ENCODE peak calls at places on chromosomes 12 and 14, in seven cellular contexts. One of them, this sample, is unnamed.

GRCh38 chr12:42446761-42447160 is 120.8 kb downstream of the PPHLN1 start:
- DNase-seq in transverse colon: no peak
- DNase-seq in stomach: no peak
- DNase-seq in GM23338: peak
- DNase-seq in Panc1: no peak
- DNase-seq in prostate gland: no peak
- DNase-seq in HCT116: no peak
- DNase-seq in this sample: no peak

GRCh38 chr14:58737511-58737910 is 99.7 kb downstream of the DACT1 start:
- DNase-seq in transverse colon: no peak
- DNase-seq in stomach: no peak
- DNase-seq in GM23338: no peak
- DNase-seq in Panc1: no peak
- DNase-seq in prostate gland: no peak
- DNase-seq in HCT116: no peak
- DNase-seq in this sample: no peak

GRCh38 chr12:104458645-104459555 is 2.2 kb downstream of the CHST11 start:
- DNase-seq in transverse colon: peak
- DNase-seq in stomach: no peak
- DNase-seq in GM23338: peak
- DNase-seq in Panc1: no peak
- DNase-seq in prostate gland: peak
- DNase-seq in HCT116: no peak
- DNase-seq in this sample: peak

GRCh38 chr12:94732367-94732990 is 82.1 kb upstream of the TMCC3 start:
- DNase-seq in transverse colon: no peak
- DNase-seq in stomach: no peak
- DNase-seq in GM23338: no peak
- DNase-seq in Panc1: no peak
- DNase-seq in prostate gland: no peak
- DNase-seq in HCT116: no peak
- DNase-seq in this sample: no peak

GRCh38 chr14:58808828-58809227 is 171.1 kb downstream of the DACT1 start:
- DNase-seq in transverse colon: no peak
- DNase-seq in stomach: peak
- DNase-seq in GM23338: no peak
- DNase-seq in Panc1: no peak
- DNase-seq in prostate gland: peak
- DNase-seq in HCT116: no peak
- DNase-seq in this sample: no peak

GRCh38 chr12:51622564-51622963 is 31.5 kb downstream of the SCN8A start:
- DNase-seq in transverse colon: no peak
- DNase-seq in stomach: no peak
- DNase-seq in GM23338: no peak
- DNase-seq in Panc1: no peak
- DNase-seq in prostate gland: no peak
- DNase-seq in HCT116: no peak
- DNase-seq in this sample: no peak

GRCh38 chr14:32202468-32202865 is 602 bp downstream of the RNU6-8 start:
- DNase-seq in transverse colon: no peak
- DNase-seq in stomach: no peak
- DNase-seq in GM23338: peak
- DNase-seq in Panc1: peak
- DNase-seq in prostate gland: no peak
- DNase-seq in HCT116: no peak
- DNase-seq in this sample: no peak

GRCh38 chr12:57888407-57889157 is 42.1 kb upstream of the CTDSP2 start:
- DNase-seq in transverse colon: peak
- DNase-seq in stomach: peak
- DNase-seq in GM23338: peak
- DNase-seq in Panc1: no peak
- DNase-seq in prostate gland: peak
- DNase-seq in HCT116: no peak
- DNase-seq in this sample: peak

GRCh38 chr14:104941508-104942365 is 17.1 kb downstream of the PLD4 start:
- DNase-seq in transverse colon: no peak
- DNase-seq in stomach: no peak
- DNase-seq in GM23338: no peak
- DNase-seq in Panc1: no peak
- DNase-seq in prostate gland: no peak
- DNase-seq in HCT116: no peak
- DNase-seq in this sample: no peak

GRCh38 chr14:51147183-51147582 is 52.3 kb upstream of the TRIM9 start:
- DNase-seq in transverse colon: no peak
- DNase-seq in stomach: no peak
- DNase-seq in GM23338: no peak
- DNase-seq in Panc1: no peak
- DNase-seq in prostate gland: no peak
- DNase-seq in HCT116: no peak
- DNase-seq in this sample: no peak

GRCh38 chr14:54420478-54421116 is 20.6 kb downstream of the CNIH1 start:
- DNase-seq in transverse colon: peak
- DNase-seq in stomach: no peak
- DNase-seq in GM23338: peak
- DNase-seq in Panc1: no peak
- DNase-seq in prostate gland: no peak
- DNase-seq in HCT116: peak
- DNase-seq in this sample: no peak

GRCh38 chr12:57342207-57342691 is 88.6 kb downstream of the R3HDM2 start:
- DNase-seq in transverse colon: no peak
- DNase-seq in stomach: no peak
- DNase-seq in GM23338: peak
- DNase-seq in Panc1: no peak
- DNase-seq in prostate gland: no peak
- DNase-seq in HCT116: no peak
- DNase-seq in this sample: peak

GRCh38 chr14:47555333-47555732 is 120.1 kb downstream of the MDGA2 start:
- DNase-seq in transverse colon: no peak
- DNase-seq in stomach: no peak
- DNase-seq in GM23338: no peak
- DNase-seq in Panc1: no peak
- DNase-seq in prostate gland: no peak
- DNase-seq in HCT116: no peak
- DNase-seq in this sample: no peak

GRCh38 chr12:52774629-52775250 is 2.4 kb downstream of the KRT76 start:
- DNase-seq in transverse colon: no peak
- DNase-seq in stomach: no peak
- DNase-seq in GM23338: no peak
- DNase-seq in Panc1: no peak
- DNase-seq in prostate gland: no peak
- DNase-seq in HCT116: no peak
- DNase-seq in this sample: no peak

GRCh38 chr12:128817115-128818015 is 6.4 kb downstream of the SLC15A4 start:
- DNase-seq in transverse colon: peak
- DNase-seq in stomach: peak
- DNase-seq in GM23338: no peak
- DNase-seq in Panc1: no peak
- DNase-seq in prostate gland: no peak
- DNase-seq in HCT116: no peak
- DNase-seq in this sample: no peak
- TF ChIP-seq POLR2AphosphoS5 in transverse colon: no peak
- TF ChIP-seq POLR2AphosphoS5 in stomach: no peak
- TF ChIP-seq POLR2AphosphoS5 in GM23338: no peak
- TF ChIP-seq POLR2AphosphoS5 in Panc1: no peak
- TF ChIP-seq POLR2AphosphoS5 in prostate gland: peak
- TF ChIP-seq POLR2AphosphoS5 in HCT116: no peak
- TF ChIP-seq POLR2AphosphoS5 in this sample: no peak

GRCh38 chr14:61489527-61489926 is 168.1 kb downstream of the PRKCH start:
- DNase-seq in transverse colon: no peak
- DNase-seq in stomach: no peak
- DNase-seq in GM23338: no peak
- DNase-seq in Panc1: no peak
- DNase-seq in prostate gland: no peak
- DNase-seq in HCT116: no peak
- DNase-seq in this sample: no peak

GRCh38 chr14:61488417-61488816 is 167.0 kb downstream of the PRKCH start:
- DNase-seq in transverse colon: no peak
- DNase-seq in stomach: no peak
- DNase-seq in GM23338: no peak
- DNase-seq in Panc1: no peak
- DNase-seq in prostate gland: no peak
- DNase-seq in HCT116: no peak
- DNase-seq in this sample: no peak

GRCh38 chr14:61489002-61489401 is 167.6 kb downstream of the PRKCH start:
- DNase-seq in transverse colon: no peak
- DNase-seq in stomach: no peak
- DNase-seq in GM23338: no peak
- DNase-seq in Panc1: no peak
- DNase-seq in prostate gland: no peak
- DNase-seq in HCT116: no peak
- DNase-seq in this sample: no peak

GRCh38 chr14:61491224-61491623 is 169.8 kb downstream of the PRKCH start:
- DNase-seq in transverse colon: no peak
- DNase-seq in stomach: no peak
- DNase-seq in GM23338: no peak
- DNase-seq in Panc1: no peak
- DNase-seq in prostate gland: peak
- DNase-seq in HCT116: no peak
- DNase-seq in this sample: no peak

DNA sequence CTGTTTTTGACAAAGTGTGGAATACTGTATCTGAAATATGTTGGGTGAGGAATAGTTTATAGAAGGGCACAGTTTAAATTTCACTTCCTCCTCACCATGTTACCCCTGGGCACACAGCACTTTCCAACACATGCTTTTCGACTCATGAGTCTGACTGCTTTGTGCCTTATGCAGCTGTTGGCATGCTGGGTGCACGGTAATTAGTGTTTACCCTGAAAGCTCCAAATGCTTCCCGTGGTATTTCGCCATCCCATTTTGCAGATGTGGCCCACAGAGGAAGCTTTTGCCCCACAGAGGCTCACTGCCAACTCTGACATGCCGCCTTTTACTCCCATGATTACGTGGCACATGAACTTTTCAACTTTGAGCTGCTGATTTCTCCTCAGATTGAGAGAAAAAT is 168.6 kb downstream of the PRKCH start:
- DNase-seq in transverse colon: no peak
- DNase-seq in stomach: no peak
- DNase-seq in GM23338: no peak
- DNase-seq in Panc1: no peak
- DNase-seq in prostate gland: no peak
- DNase-seq in HCT116: no peak
- DNase-seq in this sample: peak
- TF ChIP-seq POLR2AphosphoS5 in transverse colon: peak
- TF ChIP-seq POLR2AphosphoS5 in stomach: no peak
- TF ChIP-seq POLR2AphosphoS5 in GM23338: no peak
- TF ChIP-seq POLR2AphosphoS5 in Panc1: no peak
- TF ChIP-seq POLR2AphosphoS5 in prostate gland: no peak
- TF ChIP-seq POLR2AphosphoS5 in HCT116: no peak
- TF ChIP-seq POLR2AphosphoS5 in this sample: peak

GRCh38 chr12:31896514-31897039 is 62.6 kb upstream of the RESF1 start:
- DNase-seq in transverse colon: peak
- DNase-seq in stomach: peak
- DNase-seq in GM23338: peak
- DNase-seq in Panc1: no peak
- DNase-seq in prostate gland: peak
- DNase-seq in HCT116: no peak
- DNase-seq in this sample: peak
- TF ChIP-seq POLR2AphosphoS5 in transverse colon: no peak
- TF ChIP-seq POLR2AphosphoS5 in stomach: no peak
- TF ChIP-seq POLR2AphosphoS5 in GM23338: no peak
- TF ChIP-seq POLR2AphosphoS5 in Panc1: no peak
- TF ChIP-seq POLR2AphosphoS5 in prostate gland: no peak
- TF ChIP-seq POLR2AphosphoS5 in HCT116: no peak
- TF ChIP-seq POLR2AphosphoS5 in this sample: no peak

DNA sequence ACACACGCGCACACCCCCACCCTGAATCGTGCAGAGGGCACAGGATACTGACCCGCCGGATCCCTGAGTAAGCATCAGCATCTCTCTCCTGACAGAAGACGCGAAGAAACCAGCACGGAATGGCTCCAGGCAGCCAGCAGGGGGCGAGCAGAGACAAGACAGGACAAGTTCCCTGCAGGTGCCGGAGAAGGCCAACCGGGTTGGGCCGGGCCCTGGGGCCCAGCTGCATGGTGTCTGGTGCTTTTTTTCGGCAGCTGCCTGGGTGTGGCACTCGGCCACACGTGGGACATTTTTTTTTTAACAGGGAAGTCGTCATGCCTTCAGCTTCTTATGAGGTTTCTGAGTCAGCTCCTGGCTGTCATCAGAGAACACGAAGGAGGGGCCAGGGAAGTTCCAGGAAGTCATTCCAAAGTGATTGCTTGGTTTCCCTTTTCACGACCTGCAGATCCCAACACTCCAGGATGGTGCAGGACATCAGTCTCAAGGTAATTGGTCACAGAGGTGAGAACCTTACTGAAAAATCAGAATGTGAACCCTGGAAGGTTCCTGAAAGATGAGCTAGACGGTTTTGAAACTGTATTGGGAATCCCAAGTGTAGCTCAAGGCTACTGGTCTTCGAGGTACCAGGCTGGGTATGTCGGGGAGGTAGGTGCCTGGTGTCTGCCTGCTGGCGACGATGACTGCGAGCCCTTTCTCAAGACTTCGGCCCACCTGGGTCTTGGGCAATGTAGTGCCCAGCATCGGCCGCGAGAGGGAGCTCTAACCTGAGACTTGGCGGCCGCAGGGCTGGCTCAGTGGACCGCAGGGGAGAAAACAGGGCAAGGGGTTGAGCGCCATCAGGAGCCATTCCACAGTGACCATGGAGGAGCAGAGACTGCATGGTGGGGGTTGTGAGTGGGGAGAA is 190.8 kb upstream of the PRMT8 start:
- DNase-seq in transverse colon: peak
- DNase-seq in stomach: peak
- DNase-seq in GM23338: peak
- DNase-seq in Panc1: peak
- DNase-seq in prostate gland: peak
- DNase-seq in HCT116: peak
- DNase-seq in this sample: peak
- TF ChIP-seq POLR2AphosphoS5 in transverse colon: peak
- TF ChIP-seq POLR2AphosphoS5 in stomach: no peak
- TF ChIP-seq POLR2AphosphoS5 in GM23338: no peak
- TF ChIP-seq POLR2AphosphoS5 in Panc1: no peak
- TF ChIP-seq POLR2AphosphoS5 in prostate gland: peak
- TF ChIP-seq POLR2AphosphoS5 in HCT116: peak
- TF ChIP-seq POLR2AphosphoS5 in this sample: peak

DNA sequence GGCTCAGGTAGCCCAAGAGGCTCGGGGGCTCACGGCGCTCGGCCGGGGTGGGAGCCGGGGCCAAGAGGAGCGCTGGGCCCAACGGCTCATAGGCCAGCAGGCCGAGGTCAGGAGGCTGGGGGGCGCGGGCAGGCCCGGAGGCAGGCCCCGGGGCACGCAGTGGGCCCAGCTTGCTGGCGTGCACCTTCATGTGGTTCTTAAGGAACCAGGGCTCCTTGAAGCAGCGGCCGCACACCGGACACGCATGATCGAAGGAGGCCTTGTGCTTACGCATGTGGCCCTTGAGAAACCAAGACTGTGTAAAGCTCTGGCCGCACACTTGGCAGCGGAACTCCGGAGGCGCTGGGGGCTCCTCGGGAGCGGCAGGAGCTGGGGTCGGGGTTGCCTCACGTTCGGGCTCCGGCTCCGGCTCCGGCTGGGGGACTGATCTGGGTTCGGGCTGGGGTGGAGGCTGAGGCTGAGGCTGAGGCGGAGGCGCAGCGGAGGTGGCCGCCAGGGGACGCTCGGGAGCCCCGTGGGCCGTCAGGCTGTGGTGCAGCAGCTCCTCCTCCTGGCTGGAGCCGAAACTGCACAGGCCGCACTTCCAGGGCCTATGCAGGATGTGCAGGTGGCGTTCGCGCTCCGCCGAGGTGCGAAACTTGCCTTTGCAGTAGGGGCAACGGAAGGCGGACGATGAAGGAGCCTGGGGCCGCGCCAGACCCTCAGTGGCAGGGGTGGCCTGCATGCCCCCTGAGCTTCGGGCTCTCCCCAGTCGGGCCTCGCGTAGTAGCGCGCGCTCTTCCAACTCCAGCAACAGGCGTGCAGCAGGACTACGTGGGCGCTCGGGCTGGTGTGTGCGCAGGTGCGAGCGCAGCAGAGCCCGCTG is 6.1 kb downstream of the ZNF219 start:
- DNase-seq in transverse colon: peak
- DNase-seq in stomach: peak
- DNase-seq in GM23338: peak
- DNase-seq in Panc1: peak
- DNase-seq in prostate gland: peak
- DNase-seq in HCT116: peak
- DNase-seq in this sample: peak
- TF ChIP-seq POLR2AphosphoS5 in transverse colon: no peak
- TF ChIP-seq POLR2AphosphoS5 in stomach: peak
- TF ChIP-seq POLR2AphosphoS5 in GM23338: peak
- TF ChIP-seq POLR2AphosphoS5 in Panc1: peak
- TF ChIP-seq POLR2AphosphoS5 in prostate gland: peak
- TF ChIP-seq POLR2AphosphoS5 in HCT116: peak
- TF ChIP-seq POLR2AphosphoS5 in this sample: peak